ENCODE peak calls at places on chromosome 13, in six cellular contexts. One of them, this sample, is unnamed.

GRCh38 chr13:104382941-104383340 is 1316.7 kb upstream of the SLC10A2 start:
- DNase-seq in CD4-positive, alpha-beta T cell: no peak
- DNase-seq in stimulated activated CD8-positive, alpha-beta memory T cell treated with anti-CD3 and anti-CD28 coated beads, Interleukin-7, amount 100 ng/mL, for 1 hour: no peak
- DNase-seq in hepatic stellate cell: no peak
- DNase-seq in cardiac fibroblast: peak
- DNase-seq in NCI-H2029 treated with DMSO at 0.1 percent for 48 hours: no peak
- DNase-seq in this sample: no peak

GRCh38 chr13:113499936-113500335 is 9.4 kb upstream of the DCUN1D2 start:
- DNase-seq in CD4-positive, alpha-beta T cell: no peak
- DNase-seq in stimulated activated CD8-positive, alpha-beta memory T cell treated with anti-CD3 and anti-CD28 coated beads, Interleukin-7, amount 100 ng/mL, for 1 hour: no peak
- DNase-seq in hepatic stellate cell: peak
- DNase-seq in cardiac fibroblast: no peak
- DNase-seq in NCI-H2029 treated with DMSO at 0.1 percent for 48 hours: no peak
- DNase-seq in this sample: no peak

GRCh38 chr13:46367622-46368327 is 19.3 kb downstream of the RUBCNL start:
- DNase-seq in CD4-positive, alpha-beta T cell: no peak
- DNase-seq in stimulated activated CD8-positive, alpha-beta memory T cell treated with anti-CD3 and anti-CD28 coated beads, Interleukin-7, amount 100 ng/mL, for 1 hour: no peak
- DNase-seq in hepatic stellate cell: peak
- DNase-seq in cardiac fibroblast: peak
- DNase-seq in NCI-H2029 treated with DMSO at 0.1 percent for 48 hours: no peak
- DNase-seq in this sample: no peak

GRCh38 chr13:50644081-50644871 is 199.2 kb downstream of the DLEU7 start:
- DNase-seq in CD4-positive, alpha-beta T cell: no peak
- DNase-seq in stimulated activated CD8-positive, alpha-beta memory T cell treated with anti-CD3 and anti-CD28 coated beads, Interleukin-7, amount 100 ng/mL, for 1 hour: no peak
- DNase-seq in hepatic stellate cell: no peak
- DNase-seq in cardiac fibroblast: no peak
- DNase-seq in NCI-H2029 treated with DMSO at 0.1 percent for 48 hours: no peak
- DNase-seq in this sample: no peak

GRCh38 chr13:78183737-78184136 is 265.1 kb upstream of the EDNRB start:
- DNase-seq in CD4-positive, alpha-beta T cell: no peak
- DNase-seq in stimulated activated CD8-positive, alpha-beta memory T cell treated with anti-CD3 and anti-CD28 coated beads, Interleukin-7, amount 100 ng/mL, for 1 hour: no peak
- DNase-seq in hepatic stellate cell: no peak
- DNase-seq in cardiac fibroblast: peak
- DNase-seq in NCI-H2029 treated with DMSO at 0.1 percent for 48 hours: no peak
- DNase-seq in this sample: no peak

GRCh38 chr13:110232756-110233155 is 74.2 kb downstream of the COL4A1 start:
- DNase-seq in CD4-positive, alpha-beta T cell: no peak
- DNase-seq in stimulated activated CD8-positive, alpha-beta memory T cell treated with anti-CD3 and anti-CD28 coated beads, Interleukin-7, amount 100 ng/mL, for 1 hour: no peak
- DNase-seq in hepatic stellate cell: no peak
- DNase-seq in cardiac fibroblast: peak
- DNase-seq in NCI-H2029 treated with DMSO at 0.1 percent for 48 hours: no peak
- DNase-seq in this sample: no peak

GRCh38 chr13:79749985-79750551 is 269.1 kb downstream of the NDFIP2 start:
- DNase-seq in CD4-positive, alpha-beta T cell: no peak
- DNase-seq in stimulated activated CD8-positive, alpha-beta memory T cell treated with anti-CD3 and anti-CD28 coated beads, Interleukin-7, amount 100 ng/mL, for 1 hour: no peak
- DNase-seq in hepatic stellate cell: peak
- DNase-seq in cardiac fibroblast: peak
- DNase-seq in NCI-H2029 treated with DMSO at 0.1 percent for 48 hours: peak
- DNase-seq in this sample: no peak

GRCh38 chr13:100347941-100348340 is 240.6 kb downstream of the GGACT start:
- DNase-seq in CD4-positive, alpha-beta T cell: no peak
- DNase-seq in stimulated activated CD8-positive, alpha-beta memory T cell treated with anti-CD3 and anti-CD28 coated beads, Interleukin-7, amount 100 ng/mL, for 1 hour: no peak
- DNase-seq in hepatic stellate cell: no peak
- DNase-seq in cardiac fibroblast: peak
- DNase-seq in NCI-H2029 treated with DMSO at 0.1 percent for 48 hours: no peak
- DNase-seq in this sample: no peak

GRCh38 chr13:95494082-95494681 is 58.3 kb upstream of the CLDN10 start:
- DNase-seq in CD4-positive, alpha-beta T cell: no peak
- DNase-seq in stimulated activated CD8-positive, alpha-beta memory T cell treated with anti-CD3 and anti-CD28 coated beads, Interleukin-7, amount 100 ng/mL, for 1 hour: no peak
- DNase-seq in hepatic stellate cell: peak
- DNase-seq in cardiac fibroblast: peak
- DNase-seq in NCI-H2029 treated with DMSO at 0.1 percent for 48 hours: peak
- DNase-seq in this sample: peak

GRCh38 chr13:20808874-20809273 is 35.1 kb upstream of the EEF1AKMT1 start:
- DNase-seq in CD4-positive, alpha-beta T cell: no peak
- DNase-seq in stimulated activated CD8-positive, alpha-beta memory T cell treated with anti-CD3 and anti-CD28 coated beads, Interleukin-7, amount 100 ng/mL, for 1 hour: no peak
- DNase-seq in hepatic stellate cell: no peak
- DNase-seq in cardiac fibroblast: no peak
- DNase-seq in NCI-H2029 treated with DMSO at 0.1 percent for 48 hours: no peak
- DNase-seq in this sample: no peak

GRCh38 chr13:100129605-100130004 is 40.7 kb downstream of the PCCA start:
- DNase-seq in CD4-positive, alpha-beta T cell: no peak
- DNase-seq in stimulated activated CD8-positive, alpha-beta memory T cell treated with anti-CD3 and anti-CD28 coated beads, Interleukin-7, amount 100 ng/mL, for 1 hour: no peak
- DNase-seq in hepatic stellate cell: no peak
- DNase-seq in cardiac fibroblast: peak
- DNase-seq in NCI-H2029 treated with DMSO at 0.1 percent for 48 hours: no peak
- DNase-seq in this sample: no peak

GRCh38 chr13:46614582-46614981 is 61.6 kb downstream of the LRCH1 start:
- DNase-seq in CD4-positive, alpha-beta T cell: no peak
- DNase-seq in stimulated activated CD8-positive, alpha-beta memory T cell treated with anti-CD3 and anti-CD28 coated beads, Interleukin-7, amount 100 ng/mL, for 1 hour: no peak
- DNase-seq in hepatic stellate cell: peak
- DNase-seq in cardiac fibroblast: peak
- DNase-seq in NCI-H2029 treated with DMSO at 0.1 percent for 48 hours: no peak
- DNase-seq in this sample: no peak

GRCh38 chr13:98509271-98510155 is 67.4 kb downstream of the STK24 start:
- DNase-seq in CD4-positive, alpha-beta T cell: no peak
- DNase-seq in stimulated activated CD8-positive, alpha-beta memory T cell treated with anti-CD3 and anti-CD28 coated beads, Interleukin-7, amount 100 ng/mL, for 1 hour: no peak
- DNase-seq in hepatic stellate cell: peak
- DNase-seq in cardiac fibroblast: peak
- DNase-seq in NCI-H2029 treated with DMSO at 0.1 percent for 48 hours: no peak
- DNase-seq in this sample: no peak

GRCh38 chr13:103960011-103960410 is 893.8 kb upstream of the SLC10A2 start:
- DNase-seq in CD4-positive, alpha-beta T cell: no peak
- DNase-seq in stimulated activated CD8-positive, alpha-beta memory T cell treated with anti-CD3 and anti-CD28 coated beads, Interleukin-7, amount 100 ng/mL, for 1 hour: no peak
- DNase-seq in hepatic stellate cell: no peak
- DNase-seq in cardiac fibroblast: no peak
- DNase-seq in NCI-H2029 treated with DMSO at 0.1 percent for 48 hours: no peak
- DNase-seq in this sample: no peak

GRCh38 chr13:33244907-33245287 is 40.7 kb downstream of the STARD13 start:
- DNase-seq in CD4-positive, alpha-beta T cell: no peak
- DNase-seq in stimulated activated CD8-positive, alpha-beta memory T cell treated with anti-CD3 and anti-CD28 coated beads, Interleukin-7, amount 100 ng/mL, for 1 hour: no peak
- DNase-seq in hepatic stellate cell: no peak
- DNase-seq in cardiac fibroblast: no peak
- DNase-seq in NCI-H2029 treated with DMSO at 0.1 percent for 48 hours: no peak
- DNase-seq in this sample: no peak

GRCh38 chr13:102643656-102644055 is 46.9 kb downstream of the TPP2 start:
- DNase-seq in CD4-positive, alpha-beta T cell: no peak
- DNase-seq in stimulated activated CD8-positive, alpha-beta memory T cell treated with anti-CD3 and anti-CD28 coated beads, Interleukin-7, amount 100 ng/mL, for 1 hour: no peak
- DNase-seq in hepatic stellate cell: no peak
- DNase-seq in cardiac fibroblast: no peak
- DNase-seq in NCI-H2029 treated with DMSO at 0.1 percent for 48 hours: no peak
- DNase-seq in this sample: no peak

GRCh38 chr13:99352351-99353271 is 45.4 kb upstream of the GPR183 start:
- DNase-seq in CD4-positive, alpha-beta T cell: no peak
- DNase-seq in stimulated activated CD8-positive, alpha-beta memory T cell treated with anti-CD3 and anti-CD28 coated beads, Interleukin-7, amount 100 ng/mL, for 1 hour: no peak
- DNase-seq in hepatic stellate cell: no peak
- DNase-seq in cardiac fibroblast: no peak
- DNase-seq in NCI-H2029 treated with DMSO at 0.1 percent for 48 hours: no peak
- DNase-seq in this sample: no peak

GRCh38 chr13:46757640-46758039 is 39.3 kb downstream of the ESD start:
- DNase-seq in CD4-positive, alpha-beta T cell: no peak
- DNase-seq in stimulated activated CD8-positive, alpha-beta memory T cell treated with anti-CD3 and anti-CD28 coated beads, Interleukin-7, amount 100 ng/mL, for 1 hour: no peak
- DNase-seq in hepatic stellate cell: no peak
- DNase-seq in cardiac fibroblast: no peak
- DNase-seq in NCI-H2029 treated with DMSO at 0.1 percent for 48 hours: no peak
- DNase-seq in this sample: no peak